ENCODE peak calls at places on chromosome 20, in six cellular contexts. X is tibial nerve, R is A549, M is transverse colon, Z is ovary, K is sigmoid colon. L is an unnamed sample.
A peak's percentile ranks its signal among the peaks of the same experiment; 100 is the strongest.

GRCh38 chr20:11261533-11262000 is 587.8 kb upstream of the JAG1 start:
- DNase-seq in X (no peak), R (peak; percentile 35), M (no peak), Z (no peak), K (no peak), L (no peak)

GRCh38 chr20:17663486-17663885 is 18.6 kb downstream of the RRBP1 start:
- DNase-seq in X (no peak), R (no peak), M (no peak), Z (no peak), K (peak; percentile 42), L (no peak)

GRCh38 chr20:61964675-61965605 is 100.7 kb downstream of the TAF4 start:
- DNase-seq in X (no peak), R (no peak), M (no peak), Z (peak; percentile 27), K (peak; percentile 55), L (no peak)

GRCh38 chr20:62193079-62194025 is 10.5 kb downstream of the MTG2 start:
- DNase-seq in X (no peak), R (no peak), M (no peak), Z (no peak), K (no peak), L (no peak)

GRCh38 chr20:25139061-25139705 is 56.3 kb upstream of the ENTPD6 start:
- DNase-seq in X (no peak), R (peak; percentile 51), M (no peak), Z (no peak), K (no peak), L (no peak)

GRCh38 chr20:19349879-19350278 is 137.4 kb downstream of the SLC24A3 start:
- DNase-seq in X (no peak), R (no peak), M (no peak), Z (no peak), K (no peak), L (no peak)

GRCh38 chr20:61556116-61556515 is 304.1 kb downstream of the CDH4 start:
- DNase-seq in X (no peak), R (peak; percentile 38), M (no peak), Z (no peak), K (no peak), L (no peak)

GRCh38 chr20:48524582-48524981 is 303.2 kb downstream of the PREX1 start:
- DNase-seq in X (no peak), R (no peak), M (no peak), Z (no peak), K (no peak), L (no peak)

GRCh38 chr20:49293122-49293521 is 15.3 kb upstream of the ZNFX1 start:
- DNase-seq in X (no peak), R (no peak), M (no peak), Z (no peak), K (no peak), L (no peak)

GRCh38 chr20:13236990-13237720 is 16.1 kb downstream of the ISM1 start:
- DNase-seq in X (no peak), R (no peak), M (no peak), Z (no peak), K (no peak), L (no peak)

GRCh38 chr20:57795347-57795697 is 85.5 kb upstream of the PMEPA1 start:
- DNase-seq in X (no peak), R (peak; percentile 27), M (no peak), Z (no peak), K (no peak), L (no peak)

GRCh38 chr20:20603339-20603990 is 109.0 kb downstream of the RALGAPA2 start:
- DNase-seq in X (no peak), R (no peak), M (no peak), Z (no peak), K (no peak), L (no peak)

GRCh38 chr20:53654932-53655674 is 61.5 kb upstream of the ZNF217 start:
- DNase-seq in X (no peak), R (peak; percentile 53), M (peak; percentile 61), Z (no peak), K (no peak), L (no peak)

GRCh38 chr20:42483694-42484303 is 705.9 kb downstream of the PTPRT start:
- DNase-seq in X (peak; percentile 10), R (peak; percentile 30), M (peak; percentile 14), Z (no peak), K (no peak), L (no peak)

GRCh38 chr20:61436674-61437279 is 184.7 kb downstream of the CDH4 start:
- DNase-seq in X (no peak), R (peak; percentile 32), M (no peak), Z (no peak), K (no peak), L (no peak)

DNA sequence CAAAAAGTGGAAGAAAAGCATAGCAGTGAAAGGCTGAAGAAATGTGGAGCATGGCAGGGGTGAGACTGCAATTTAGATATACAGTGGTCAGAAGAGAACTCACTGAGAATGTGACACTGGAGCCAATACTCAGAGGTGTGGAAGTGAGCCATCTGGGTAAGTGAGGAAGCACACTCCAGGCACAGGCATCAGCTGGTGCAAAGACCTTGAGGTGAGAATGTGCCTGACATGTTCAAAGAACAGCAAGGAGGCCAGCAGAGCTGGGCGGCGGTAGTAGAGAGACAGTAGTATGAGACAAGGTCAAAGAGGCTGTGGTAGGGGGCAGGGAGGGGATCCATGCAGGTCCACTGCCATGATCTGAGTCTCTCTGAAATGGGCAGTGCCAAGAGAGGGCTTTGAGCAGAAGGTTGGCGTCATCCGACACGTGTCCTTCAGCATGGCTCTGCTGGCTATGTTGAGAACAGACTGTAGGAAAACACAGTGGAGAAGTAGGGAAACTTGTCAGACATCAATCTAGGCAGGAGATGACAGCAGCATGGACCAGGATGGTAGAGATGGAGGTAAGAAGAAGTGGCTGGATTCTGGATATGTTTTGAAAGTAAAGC is 84.4 kb downstream of the PLCG1 start:
- DNase-seq in X (no peak), R (no peak), M (no peak), Z (no peak), K (no peak), L (no peak)
- TF ChIP-seq POLR2A in X (no peak), R (no peak), M (no peak), Z (no peak), K (no peak), L (no peak)

GRCh38 chr20:35978041-35978513 is 9.7 kb downstream of the CNBD2 start:
- DNase-seq in X (no peak), R (no peak), M (no peak), Z (no peak), K (no peak), L (no peak)
- TF ChIP-seq EP300 in X (no peak), R (no peak), M (no peak), Z (no peak), K (no peak), L (no peak)

GRCh38 chr20:45890077-45890996 is 671 bp downstream of the NEURL2 start:
- DNase-seq in X (peak; percentile 92), R (peak; percentile 66), M (peak; percentile 85), Z (peak; percentile 89), K (peak; percentile 94), L (peak; percentile 88)
- TF ChIP-seq POLR2A in X (no peak), R (no peak), M (no peak), Z (peak; percentile 43), K (no peak), L (no peak)

DNA sequence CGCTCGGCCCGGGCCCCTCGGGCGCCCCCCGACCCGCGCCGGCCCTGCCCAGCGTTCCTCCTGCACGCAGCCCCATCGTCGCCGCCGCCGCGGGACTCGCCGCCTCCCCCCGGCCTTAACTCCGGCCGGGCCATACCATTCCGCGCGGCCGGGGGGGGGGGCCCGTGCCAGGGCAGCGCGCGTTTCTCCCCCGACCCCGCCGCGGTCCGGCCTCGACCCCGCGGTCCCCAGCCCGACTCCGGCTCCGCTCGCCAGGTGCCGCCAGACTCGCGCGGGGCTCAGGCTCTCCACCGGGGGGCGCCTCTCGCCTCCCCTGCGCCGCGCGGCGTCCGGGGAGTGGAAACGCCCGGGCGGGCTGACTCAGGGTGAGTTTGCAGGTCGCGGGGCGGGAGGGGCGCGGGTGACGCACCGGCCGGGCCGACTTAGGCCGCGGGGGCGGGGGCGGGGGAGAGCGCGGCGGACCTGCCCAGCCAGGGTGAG is at the start of gene SRXN1:
- DNase-seq in X (peak; percentile 69), R (peak; percentile 98), M (peak; percentile 93), Z (peak; percentile 93), K (peak; percentile 94), L (peak; percentile 87)
- TF ChIP-seq EP300 in X (peak; percentile 19), R (peak; percentile 52), M (no peak), Z (no peak), K (no peak), L (no peak)

GRCh38 chr20:38962898-38963484 is 847 bp downstream of the DHX35 start:
- DNase-seq in X (peak; percentile 18), R (no peak), M (no peak), Z (no peak), K (no peak), L (no peak)
- TF ChIP-seq POLR2A in X (no peak), R (no peak), M (no peak), Z (no peak), K (no peak), L (no peak)

GRCh38 chr20:22908944-22909343 is 126.2 kb upstream of the SSTR4 start:
- DNase-seq in X (no peak), R (no peak), M (no peak), Z (no peak), K (no peak), L (no peak)

GRCh38 chr20:22909436-22909835 is 125.7 kb upstream of the SSTR4 start:
- DNase-seq in X (no peak), R (no peak), M (no peak), Z (no peak), K (no peak), L (no peak)

GRCh38 chr20:22908437-22908836 is 126.7 kb upstream of the SSTR4 start:
- DNase-seq in X (no peak), R (no peak), M (no peak), Z (no peak), K (no peak), L (no peak)

GRCh38 chr20:22914291-22914690 is 120.8 kb upstream of the SSTR4 start:
- DNase-seq in X (no peak), R (no peak), M (no peak), Z (no peak), K (no peak), L (no peak)

GRCh38 chr20:22910287-22910852 is 124.7 kb upstream of the SSTR4 start:
- DNase-seq in X (no peak), R (no peak), M (no peak), Z (no peak), K (no peak), L (no peak)
- TF ChIP-seq EP300 in X (no peak), R (no peak), M (no peak), Z (no peak), K (no peak), L (no peak)

GRCh38 chr20:35539756-35540212 is 2.1 kb upstream of the ERGIC3 start:
- DNase-seq in X (peak; percentile 14), R (peak; percentile 19), M (peak; percentile 69), Z (no peak), K (no peak), L (no peak)
- TF ChIP-seq POLR2A in X (no peak), R (no peak), M (no peak), Z (no peak), K (no peak), L (no peak)

DNA sequence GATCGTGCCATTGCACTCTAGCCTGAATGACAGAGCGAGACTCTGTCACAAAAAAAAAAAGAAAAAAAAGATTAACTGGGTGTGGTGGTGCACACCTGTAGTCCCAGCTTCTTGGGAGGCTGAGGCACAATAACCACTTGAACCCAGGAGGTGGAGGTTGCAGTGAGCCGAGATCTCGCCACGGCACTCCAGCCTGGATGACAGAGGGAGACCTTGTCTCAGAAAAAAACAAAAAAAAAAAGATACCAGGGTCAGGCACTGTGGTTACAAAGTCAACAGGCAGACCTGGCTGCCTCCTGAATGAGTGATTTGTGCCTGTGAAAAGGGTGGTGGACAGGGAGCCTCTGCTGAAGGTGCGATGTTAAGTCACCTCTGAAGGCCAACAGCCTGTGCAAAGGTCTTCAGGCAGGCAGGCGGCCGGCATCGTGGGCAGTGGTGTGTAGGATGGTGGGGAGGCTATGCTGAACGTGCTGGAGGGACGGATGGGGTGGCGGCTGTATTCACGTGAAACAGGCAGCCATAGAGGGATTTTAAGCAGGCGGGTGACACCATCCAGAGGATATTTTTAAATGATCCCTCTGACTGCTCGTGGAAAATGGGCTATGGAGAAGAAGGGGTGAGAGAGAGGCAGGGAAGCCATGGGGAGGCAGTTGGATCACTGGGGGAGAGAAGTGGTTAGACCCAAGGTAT is 41.4 kb downstream of the NOL4L start:
- DNase-seq in X (no peak), R (no peak), M (no peak), Z (no peak), K (no peak), L (no peak)
- TF ChIP-seq EP300 in X (no peak), R (no peak), M (no peak), Z (no peak), K (no peak), L (no peak)